ENCODE peak calls at places on chromosomes 6 and 20, in seven cellular contexts. U is endodermal cell; T is lower lobe of right lung; X is breast epithelium; O is adrenal gland; C is psoas muscle; G is CD8-positive, alpha-beta memory T cell. M is an unnamed sample.

GRCh38 chr20:50520222-50520877 is 10.2 kb downstream of the PTPN1 start:
- DNase-seq in O (no peak), X (peak; percentile 15), U (no peak), T (no peak), G (no peak), C (no peak), M (no peak)

GRCh38 chr6:80438728-80439127 is 332.3 kb downstream of the BCKDHB start:
- DNase-seq in X (no peak), C (no peak), T (no peak), G (no peak), U (no peak), O (no peak), M (peak; percentile 56)

GRCh38 chr6:449057-449430 is 57.5 kb downstream of the IRF4 start:
- DNase-seq in O (no peak), C (no peak), U (no peak), G (no peak), X (no peak), T (no peak), M (no peak)

GRCh38 chr20:6502219-6502618 is 265.3 kb upstream of the BMP2 start:
- DNase-seq in X (no peak), O (no peak), G (no peak), C (no peak), T (no peak), U (no peak), M (no peak)

GRCh38 chr6:67212584-67212983 is 1422.5 kb upstream of the ADGRB3 start:
- DNase-seq in U (no peak), X (no peak), T (no peak), O (no peak), G (no peak), C (no peak), M (no peak)

GRCh38 chr6:37544530-37544929 is 44.8 kb upstream of the CCDC167 start:
- DNase-seq in X (no peak), C (no peak), G (no peak), U (no peak), T (no peak), O (no peak), M (no peak)

GRCh38 chr6:52013035-52013434 is 74.4 kb downstream of the PKHD1 start:
- DNase-seq in X (peak; percentile 20), C (no peak), U (no peak), O (no peak), G (no peak), T (no peak), M (no peak)

GRCh38 chr6:135231469-135231844 is 50.3 kb downstream of the MYB start:
- DNase-seq in U (no peak), G (no peak), C (no peak), X (no peak), T (no peak), O (no peak), M (no peak)

GRCh38 chr6:133512410-133513016 is 271.4 kb downstream of the EYA4 start:
- DNase-seq in X (no peak), C (peak; percentile 26), G (no peak), U (peak; percentile 83), O (peak; percentile 38), T (peak; percentile 39), M (peak; percentile 70)

GRCh38 chr6:94510877-94511276 is 1066.5 kb upstream of the MANEA start:
- DNase-seq in X (no peak), U (no peak), C (no peak), G (no peak), O (peak; percentile 12), T (no peak), M (no peak)

GRCh38 chr6:134534708-134535149 is 216.8 kb upstream of the SGK1 start:
- DNase-seq in C (no peak), U (no peak), X (no peak), T (no peak), G (no peak), O (no peak), M (no peak)

GRCh38 chr20:49956689-49957443 is 20.7 kb downstream of the RNF114 start:
- DNase-seq in O (peak; percentile 77), G (no peak), U (no peak), C (peak; percentile 41), T (no peak), X (no peak), M (no peak)

GRCh38 chr6:131687022-131687421 is 14.2 kb downstream of the OR2A4 start:
- DNase-seq in O (no peak), T (no peak), C (no peak), G (no peak), U (no peak), X (no peak), M (no peak)

GRCh38 chr20:33568378-33569289 is 78.7 kb downstream of the CBFA2T2 start:
- DNase-seq in G (no peak), O (no peak), C (no peak), T (no peak), X (no peak), U (peak; percentile 87), M (peak; percentile 93)

GRCh38 chr6:1111361-1111760 is 200.5 kb upstream of the FOXQ1 start:
- DNase-seq in G (no peak), C (no peak), U (no peak), X (no peak), O (no peak), T (no peak), M (no peak)

GRCh38 chr6:32152414-32153251 is 894 bp upstream of the PRRT1 start:
- DNase-seq in U (peak; percentile 69), T (no peak), G (no peak), O (peak; percentile 34), C (no peak), X (no peak), M (peak; percentile 49)

GRCh38 chr6:100381111-100381510 is 83.6 kb downstream of the SIM1 start:
- DNase-seq in C (no peak), G (no peak), O (no peak), T (no peak), X (no peak), U (no peak), M (no peak)

GRCh38 chr20:47778398-47779354 is 6.6 kb downstream of the SULF2 start:
- DNase-seq in T (no peak), G (no peak), O (no peak), U (no peak), C (no peak), X (no peak), M (no peak)

GRCh38 chr6:158835616-158836221 is 16.6 kb upstream of the EZR start:
- DNase-seq in O (no peak), C (peak; percentile 33), T (peak; percentile 83), X (no peak), G (no peak), U (peak; percentile 88), M (peak; percentile 30)

GRCh38 chr6:138833819-138834539 is 38.1 kb downstream of the ECT2L start:
- DNase-seq in O (no peak), X (no peak), C (no peak), U (no peak), T (no peak), G (no peak), M (no peak)

DNA sequence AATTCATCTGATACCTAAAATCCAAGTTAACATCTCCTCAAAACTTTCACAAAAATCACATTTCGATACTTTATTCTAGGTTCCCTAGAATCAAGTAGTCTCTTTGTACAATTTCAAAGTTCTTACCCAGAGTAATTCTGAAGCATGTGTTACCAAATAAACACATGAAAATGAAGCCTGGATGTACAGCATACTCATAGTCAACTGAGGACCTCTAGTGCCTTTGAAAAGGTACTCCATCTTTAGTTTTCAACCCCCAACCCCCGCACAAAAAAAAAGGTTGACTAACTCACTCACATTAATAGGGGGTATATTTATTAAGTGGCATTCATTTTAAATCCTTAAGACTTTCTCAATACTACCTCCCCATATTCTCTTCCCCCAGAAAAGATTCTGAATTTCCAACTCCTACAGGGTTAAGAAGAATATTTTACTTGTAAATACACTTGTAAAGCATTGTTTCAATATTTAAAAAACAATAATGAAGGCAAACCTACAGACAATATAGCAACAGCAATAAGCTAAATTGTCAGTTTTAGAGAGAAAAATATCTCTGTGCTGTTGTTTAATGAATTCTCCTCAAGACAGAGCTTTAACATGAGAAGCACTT is 3.1 kb downstream of the PLN start:
- DNase-seq in O (no peak), U (no peak), X (no peak), T (no peak), C (no peak), G (peak; percentile 45), M (peak; percentile 59)
- H3K27ac ChIP-seq in O (no peak overlapping the region), U (no peak overlapping the region), X (no peak overlapping the region), T (no peak overlapping the region), C (peak overlapping the region; percentile 87), G (no peak overlapping the region), M (no peak overlapping the region)

DNA sequence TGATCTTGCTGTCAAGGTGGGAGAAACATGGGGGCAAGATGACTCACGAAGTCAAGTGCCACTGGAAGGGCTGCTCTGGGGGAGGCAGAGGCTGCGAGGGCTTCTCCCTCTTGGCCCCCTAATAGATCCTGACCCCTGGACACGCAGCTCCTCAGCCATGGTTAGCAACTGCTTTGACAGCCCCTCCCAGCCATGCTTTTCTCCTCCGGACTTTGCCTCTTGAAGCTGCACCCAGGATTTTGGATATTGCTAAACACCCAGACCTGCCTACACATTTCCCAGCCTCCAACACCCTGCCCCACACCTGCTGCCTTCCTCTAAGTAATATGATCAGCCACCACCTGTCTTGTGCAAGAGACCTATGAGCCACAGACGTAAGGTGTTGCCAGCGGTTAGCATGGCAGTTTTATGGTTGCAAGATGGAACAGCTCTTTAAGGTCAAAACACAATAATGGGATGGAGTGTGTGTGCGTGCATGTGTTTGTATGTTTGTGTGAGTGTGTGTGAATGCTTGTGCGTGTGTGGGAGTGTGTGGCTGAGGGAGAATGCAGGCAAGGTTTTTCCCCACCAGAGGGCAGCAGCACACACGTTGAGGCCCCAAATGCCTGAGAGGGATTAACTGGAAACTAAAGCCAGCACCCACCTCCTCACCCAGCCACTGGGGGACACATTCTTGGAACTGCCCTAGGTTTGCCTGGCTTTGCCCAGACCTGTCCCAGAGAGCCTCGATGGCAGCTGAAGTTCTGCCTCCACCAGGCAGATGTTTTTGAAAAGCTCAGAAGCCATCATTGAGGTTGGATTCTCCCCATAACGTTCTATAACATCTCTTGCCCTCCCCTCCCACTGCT is 2.5 kb downstream of the IP6K3 start:
- DNase-seq in X (peak; percentile 67), C (peak; percentile 83), G (peak; percentile 60), O (peak; percentile 62), U (peak; percentile 93), T (peak; percentile 70), M (peak; percentile 89)
- H3K4me1 ChIP-seq in X (peaks cover 7% of the 10 kb centered on the region), C (peaks cover 24% of the 10 kb centered on the region), G (no peaks in the 10 kb centered on the region), O (peaks cover 4% of the 10 kb centered on the region), U (peaks cover 17% of the 10 kb centered on the region), T (peaks cover 11% of the 10 kb centered on the region), M (peaks cover 50% of the 10 kb centered on the region)

DNA sequence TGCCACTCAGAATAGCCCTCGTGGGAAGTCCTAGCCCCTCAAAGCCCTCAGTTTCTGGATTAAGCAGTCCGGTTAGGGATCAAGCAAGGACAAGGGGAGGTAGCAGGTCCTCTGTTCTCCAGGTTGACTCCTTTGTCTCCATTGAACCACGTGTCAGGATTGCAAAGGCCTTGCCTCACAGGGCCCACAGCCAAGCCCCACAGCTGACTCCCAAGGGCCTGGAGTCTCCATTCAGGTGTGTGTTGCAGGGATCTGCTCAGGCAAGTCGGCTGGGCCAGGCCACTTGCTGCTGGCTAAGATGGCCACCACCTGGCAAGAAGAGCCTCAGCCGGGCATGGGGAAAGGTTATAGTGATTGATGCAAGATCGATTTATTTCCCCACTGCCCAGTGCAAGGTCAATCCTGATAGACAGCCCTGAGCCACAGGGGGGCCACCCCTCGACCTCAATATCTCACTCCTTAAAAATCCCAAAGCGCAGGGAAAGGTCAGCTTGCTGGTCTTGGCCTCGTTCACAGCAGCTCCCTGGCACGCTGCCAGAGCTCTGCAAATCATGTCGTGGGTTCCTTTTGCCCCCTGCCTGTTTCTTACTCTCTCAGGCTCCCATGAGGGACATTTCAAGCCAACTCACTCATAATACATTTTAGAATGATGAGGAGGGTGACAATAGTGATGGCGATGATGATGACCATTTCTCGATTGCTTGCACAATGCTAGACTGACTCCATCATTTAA is 75.9 kb downstream of the EDN3 start:
- DNase-seq in C (no peak), T (no peak), O (no peak), X (no peak), U (no peak), G (no peak), M (no peak)
- H3K27ac ChIP-seq in C (no peak overlapping the region), T (no peak overlapping the region), O (no peak overlapping the region), X (peak overlapping the region; percentile 87), U (no peak overlapping the region), G (no peak overlapping the region), M (no peak overlapping the region)

GRCh38 chr20:44517454-44517853 is 4.4 kb downstream of the SERINC3 start:
- DNase-seq in X (no peak), U (no peak), O (no peak), C (no peak), G (no peak), T (no peak), M (no peak)
- H3K4me1 ChIP-seq in X (no peaks in the 10 kb centered on the region), U (peaks cover 3% of the 10 kb centered on the region), O (peaks cover 50% of the 10 kb centered on the region), C (peaks cover 67% of the 10 kb centered on the region), G (peaks cover 60% of the 10 kb centered on the region), T (peaks cover 67% of the 10 kb centered on the region), M (peaks cover 8% of the 10 kb centered on the region)

M was measured in neural progenitor cell.